ENCODE peak calls at places on chromosomes 11 and 22, in five cellular contexts. One of them, this sample, is unnamed.
A peak's percentile ranks its signal among the peaks of the same experiment; 100 is the strongest.

GRCh38 chr11:130001491-130002351 is 914 bp downstream of the PRDM10 start:
- DNase-seq in prostate gland: peak; percentile 17
- DNase-seq in K562: no peak
- DNase-seq in cardiac fibroblast: peak; percentile 28
- DNase-seq in stimulated activated CD8-positive, alpha-beta memory T cell treated with anti-CD3 and anti-CD28 coated beads, Interleukin-4, amount 100 ng/mL, for 48 hours: peak; percentile 51
- DNase-seq in this sample: no peak

GRCh38 chr11:22558638-22559037 is 67.0 kb downstream of the FANCF start:
- DNase-seq in cardiac fibroblast: peak; percentile 10
- DNase-seq in stimulated activated CD8-positive, alpha-beta memory T cell treated with anti-CD3 and anti-CD28 coated beads, Interleukin-4, amount 100 ng/mL, for 48 hours: no peak
- DNase-seq in K562: no peak
- DNase-seq in prostate gland: no peak
- DNase-seq in this sample: no peak

GRCh38 chr11:17276236-17277023 is at the start of gene NUCB2:
- DNase-seq in K562: peak; percentile 96
- DNase-seq in cardiac fibroblast: peak; percentile 97
- DNase-seq in stimulated activated CD8-positive, alpha-beta memory T cell treated with anti-CD3 and anti-CD28 coated beads, Interleukin-4, amount 100 ng/mL, for 48 hours: peak; percentile 96
- DNase-seq in prostate gland: peak; percentile 98
- DNase-seq in this sample: peak; percentile 92

GRCh38 chr11:86996953-86997570 is 40.7 kb upstream of the TMEM135 start:
- DNase-seq in cardiac fibroblast: no peak
- DNase-seq in prostate gland: no peak
- DNase-seq in stimulated activated CD8-positive, alpha-beta memory T cell treated with anti-CD3 and anti-CD28 coated beads, Interleukin-4, amount 100 ng/mL, for 48 hours: no peak
- DNase-seq in K562: peak; percentile 40
- DNase-seq in this sample: no peak

GRCh38 chr22:46917702-46918101 is 155.3 kb downstream of the TBC1D22A start:
- DNase-seq in stimulated activated CD8-positive, alpha-beta memory T cell treated with anti-CD3 and anti-CD28 coated beads, Interleukin-4, amount 100 ng/mL, for 48 hours: no peak
- DNase-seq in cardiac fibroblast: no peak
- DNase-seq in prostate gland: no peak
- DNase-seq in K562: no peak
- DNase-seq in this sample: no peak

GRCh38 chr11:10307411-10308207 is 2.7 kb downstream of the ADM start:
- DNase-seq in prostate gland: peak; percentile 75
- DNase-seq in stimulated activated CD8-positive, alpha-beta memory T cell treated with anti-CD3 and anti-CD28 coated beads, Interleukin-4, amount 100 ng/mL, for 48 hours: peak; percentile 89
- DNase-seq in cardiac fibroblast: peak; percentile 95
- DNase-seq in K562: peak; percentile 83
- DNase-seq in this sample: peak; percentile 75

GRCh38 chr11:72091292-72091691 is 10.6 kb downstream of the LRRC51 start:
- DNase-seq in cardiac fibroblast: peak; percentile 78
- DNase-seq in K562: peak; percentile 78
- DNase-seq in stimulated activated CD8-positive, alpha-beta memory T cell treated with anti-CD3 and anti-CD28 coated beads, Interleukin-4, amount 100 ng/mL, for 48 hours: peak; percentile 69
- DNase-seq in prostate gland: peak; percentile 71
- DNase-seq in this sample: peak; percentile 41

GRCh38 chr11:15346907-15347306 is 232.2 kb downstream of the INSC start:
- DNase-seq in stimulated activated CD8-positive, alpha-beta memory T cell treated with anti-CD3 and anti-CD28 coated beads, Interleukin-4, amount 100 ng/mL, for 48 hours: no peak
- DNase-seq in cardiac fibroblast: no peak
- DNase-seq in K562: no peak
- DNase-seq in prostate gland: no peak
- DNase-seq in this sample: no peak

GRCh38 chr11:17851697-17852096 is 117.1 kb downstream of the KCNC1 start:
- DNase-seq in stimulated activated CD8-positive, alpha-beta memory T cell treated with anti-CD3 and anti-CD28 coated beads, Interleukin-4, amount 100 ng/mL, for 48 hours: no peak
- DNase-seq in prostate gland: no peak
- DNase-seq in cardiac fibroblast: no peak
- DNase-seq in K562: no peak
- DNase-seq in this sample: no peak

GRCh38 chr22:39318507-39319283 is 728 bp downstream of the RPL3 start:
- DNase-seq in K562: no peak
- DNase-seq in stimulated activated CD8-positive, alpha-beta memory T cell treated with anti-CD3 and anti-CD28 coated beads, Interleukin-4, amount 100 ng/mL, for 48 hours: peak; percentile 66
- DNase-seq in prostate gland: no peak
- DNase-seq in cardiac fibroblast: no peak
- DNase-seq in this sample: peak; percentile 41

GRCh38 chr11:61082161-61082870 is 20.0 kb upstream of the CD5 start:
- DNase-seq in stimulated activated CD8-positive, alpha-beta memory T cell treated with anti-CD3 and anti-CD28 coated beads, Interleukin-4, amount 100 ng/mL, for 48 hours: peak; percentile 47
- DNase-seq in prostate gland: no peak
- DNase-seq in K562: no peak
- DNase-seq in cardiac fibroblast: no peak
- DNase-seq in this sample: no peak

GRCh38 chr11:3796346-3796745 is 1.0 kb downstream of the NUP98 start:
- DNase-seq in K562: no peak
- DNase-seq in prostate gland: no peak
- DNase-seq in stimulated activated CD8-positive, alpha-beta memory T cell treated with anti-CD3 and anti-CD28 coated beads, Interleukin-4, amount 100 ng/mL, for 48 hours: no peak
- DNase-seq in cardiac fibroblast: no peak
- DNase-seq in this sample: no peak

GRCh38 chr22:37465721-37466120 is 20.5 kb downstream of the MFNG start:
- DNase-seq in stimulated activated CD8-positive, alpha-beta memory T cell treated with anti-CD3 and anti-CD28 coated beads, Interleukin-4, amount 100 ng/mL, for 48 hours: no peak
- DNase-seq in prostate gland: no peak
- DNase-seq in K562: no peak
- DNase-seq in cardiac fibroblast: no peak
- DNase-seq in this sample: no peak

GRCh38 chr11:34468209-34468841 is 29.6 kb downstream of the CAT start:
- DNase-seq in cardiac fibroblast: peak; percentile 31
- DNase-seq in K562: peak; percentile 50
- DNase-seq in prostate gland: peak; percentile 13
- DNase-seq in stimulated activated CD8-positive, alpha-beta memory T cell treated with anti-CD3 and anti-CD28 coated beads, Interleukin-4, amount 100 ng/mL, for 48 hours: peak; percentile 53
- DNase-seq in this sample: no peak

GRCh38 chr22:33476206-33476605 is 418.0 kb upstream of the SYN3 start:
- DNase-seq in stimulated activated CD8-positive, alpha-beta memory T cell treated with anti-CD3 and anti-CD28 coated beads, Interleukin-4, amount 100 ng/mL, for 48 hours: no peak
- DNase-seq in cardiac fibroblast: no peak
- DNase-seq in K562: no peak
- DNase-seq in prostate gland: no peak
- DNase-seq in this sample: no peak

GRCh38 chr11:9740202-9740881 is 76.5 kb downstream of the SWAP70 start:
- DNase-seq in K562: no peak
- DNase-seq in prostate gland: peak; percentile 67
- DNase-seq in stimulated activated CD8-positive, alpha-beta memory T cell treated with anti-CD3 and anti-CD28 coated beads, Interleukin-4, amount 100 ng/mL, for 48 hours: no peak
- DNase-seq in cardiac fibroblast: no peak
- DNase-seq in this sample: no peak

GRCh38 chr22:28043269-28043668 is 124.2 kb upstream of the PITPNB start:
- DNase-seq in prostate gland: no peak
- DNase-seq in cardiac fibroblast: no peak
- DNase-seq in K562: no peak
- DNase-seq in stimulated activated CD8-positive, alpha-beta memory T cell treated with anti-CD3 and anti-CD28 coated beads, Interleukin-4, amount 100 ng/mL, for 48 hours: no peak
- DNase-seq in this sample: no peak

GRCh38 chr22:45671783-45672563 is at the start of gene ATXN10:
- DNase-seq in cardiac fibroblast: peak; percentile 77
- DNase-seq in K562: peak; percentile 75
- DNase-seq in prostate gland: peak; percentile 51
- DNase-seq in stimulated activated CD8-positive, alpha-beta memory T cell treated with anti-CD3 and anti-CD28 coated beads, Interleukin-4, amount 100 ng/mL, for 48 hours: peak; percentile 79
- DNase-seq in this sample: peak; percentile 30

GRCh38 chr11:69508974-69509373 is 27.5 kb downstream of the LINC01488 start:
- DNase-seq in prostate gland: no peak
- DNase-seq in cardiac fibroblast: no peak
- DNase-seq in K562: no peak
- DNase-seq in stimulated activated CD8-positive, alpha-beta memory T cell treated with anti-CD3 and anti-CD28 coated beads, Interleukin-4, amount 100 ng/mL, for 48 hours: no peak
- DNase-seq in this sample: no peak

GRCh38 chr22:22933807-22934542 is 46.4 kb downstream of the IGLL5 start:
- DNase-seq in K562: peak; percentile 64
- DNase-seq in stimulated activated CD8-positive, alpha-beta memory T cell treated with anti-CD3 and anti-CD28 coated beads, Interleukin-4, amount 100 ng/mL, for 48 hours: no peak
- DNase-seq in cardiac fibroblast: no peak
- DNase-seq in prostate gland: no peak
- DNase-seq in this sample: no peak

GRCh38 chr11:133597236-133597635 is 64.9 kb upstream of the OPCML start:
- DNase-seq in stimulated activated CD8-positive, alpha-beta memory T cell treated with anti-CD3 and anti-CD28 coated beads, Interleukin-4, amount 100 ng/mL, for 48 hours: no peak
- DNase-seq in prostate gland: no peak
- DNase-seq in cardiac fibroblast: no peak
- DNase-seq in K562: no peak
- DNase-seq in this sample: no peak

GRCh38 chr11:75147875-75148263 is 3.0 kb upstream of the SLCO2B1 start:
- DNase-seq in cardiac fibroblast: no peak
- DNase-seq in stimulated activated CD8-positive, alpha-beta memory T cell treated with anti-CD3 and anti-CD28 coated beads, Interleukin-4, amount 100 ng/mL, for 48 hours: no peak
- DNase-seq in K562: no peak
- DNase-seq in prostate gland: no peak
- DNase-seq in this sample: no peak